ENCODE peak calls at places on chromosomes 11 and 22, in five cellular contexts. T is HS-27A, A is EL, S is left colon, U is nephron progenitor cell. W is an unnamed sample.

GRCh38 chr11:72226701-72227100 is 2.1 kb downstream of the INPPL1 start:
- DNase-seq in U (no peak), S (no peak), A (no peak), T (no peak), W (peak)

GRCh38 chr11:9461068-9461759 is 402 bp downstream of the ZNF143 start:
- DNase-seq in S (peak), U (peak), T (peak), A (peak), W (peak)

GRCh38 chr22:19921544-19922081 is 20.0 kb upstream of the COMT start:
- DNase-seq in S (no peak), U (no peak), A (no peak), T (no peak), W (no peak)

GRCh38 chr11:112961751-112962747 is 829 bp downstream of the NCAM1 start:
- DNase-seq in A (no peak), T (no peak), S (peak), U (peak), W (peak)

GRCh38 chr11:65150513-65151271 is 16.4 kb upstream of the SYVN1 start:
- DNase-seq in U (no peak), T (peak), S (peak), A (peak), W (no peak)

GRCh38 chr11:35390737-35391682 is 28.3 kb downstream of the SLC1A2 start:
- DNase-seq in T (no peak), U (no peak), A (peak), S (peak), W (no peak)

GRCh38 chr22:36149464-36149863 is 11.1 kb downstream of the APOL3 start:
- DNase-seq in A (no peak), S (no peak), T (no peak), U (no peak), W (no peak)

GRCh38 chr11:33936745-33937612 is 45.1 kb upstream of the LMO2 start:
- DNase-seq in T (no peak), S (no peak), U (no peak), A (peak), W (peak)

GRCh38 chr22:42596863-42597530 is 17.7 kb downstream of the POLDIP3 start:
- DNase-seq in S (no peak), A (no peak), U (no peak), T (no peak), W (no peak)

GRCh38 chr22:33823552-33823951 is 96.7 kb downstream of the LARGE1 start:
- DNase-seq in U (no peak), T (no peak), A (no peak), S (no peak), W (no peak)

GRCh38 chr11:82117339-82117738 is 616.3 kb downstream of the FAM181B start:
- DNase-seq in T (no peak), U (no peak), A (no peak), S (no peak), W (no peak)

GRCh38 chr11:92227954-92228935 is 3.6 kb downstream of the FAT3 start:
- DNase-seq in A (peak), T (no peak), U (no peak), S (no peak), W (no peak)

GRCh38 chr11:44817207-44817944 is 90.6 kb downstream of the TSPAN18 start:
- DNase-seq in U (no peak), S (no peak), A (peak), T (peak), W (no peak)

GRCh38 chr22:27990451-27990840 is 71.4 kb upstream of the PITPNB start:
- DNase-seq in T (no peak), S (no peak), A (no peak), U (no peak), W (no peak)

GRCh38 chr22:24465566-24465965 is 29.6 kb upstream of the UPB1 start:
- DNase-seq in A (peak), T (peak), S (no peak), U (no peak), W (no peak)

GRCh38 chr11:65432686-65433582 is 10.3 kb downstream of the NEAT1 start:
- DNase-seq in A (peak), U (no peak), S (no peak), T (no peak), W (no peak)

GRCh38 chr11:68818181-68818580 is 23.5 kb downstream of the CPT1A start:
- DNase-seq in A (no peak), S (no peak), U (no peak), T (no peak), W (no peak)

GRCh38 chr11:1749787-1750351 is 526 bp downstream of the IFITM10 start:
- DNase-seq in S (no peak), A (peak), T (no peak), U (no peak), W (no peak)

GRCh38 chr11:94740975-94741707 is 27.0 kb upstream of the AMOTL1 start:
- DNase-seq in A (peak), S (peak), U (peak), T (peak), W (peak)

GRCh38 chr11:100874203-100874602 is 187.1 kb downstream of the ARHGAP42 start:
- DNase-seq in S (no peak), T (no peak), U (no peak), A (no peak), W (no peak)

GRCh38 chr11:64729851-64730382 is 6.9 kb upstream of the NRXN2 start:
- DNase-seq in A (peak), U (peak), T (no peak), S (peak), W (peak)

GRCh38 chr11:103110406-103110805 is 1.2 kb downstream of the DYNC2H1 start:
- DNase-seq in S (no peak), T (no peak), A (peak), U (no peak), W (no peak)

GRCh38 chr11:2797181-2797711 is 88.3 kb downstream of the CDKN1C start:
- DNase-seq in T (no peak), A (no peak), U (no peak), S (no peak), W (no peak)

GRCh38 chr11:58775066-58775708 is 43.4 kb upstream of the GLYAT start:
- DNase-seq in A (no peak), S (no peak), U (no peak), T (no peak), W (no peak)

GRCh38 chr11:134339756-134340155 is 8.0 kb downstream of the GLB1L2 start:
- DNase-seq in S (peak), U (no peak), T (no peak), A (no peak), W (no peak)